ENCODE peak calls at places on chromosome 1, in eight cellular contexts. One of them, this sample, is unnamed.

GRCh38 chr1:11787251-11787803 is 18.4 kb downstream of the MTHFR start:
- DNase-seq in posterior vena cava: no peak
- DNase-seq in retinal pigment epithelial cell: no peak
- DNase-seq in NCI-H2171 treated with DMSO at 0.1 percent for 48 hours: no peak
- DNase-seq in activated naive CD8-positive, alpha-beta T cell treated with anti-CD3 and anti-CD28 coated beads, Interleukin-2, amount 50 U/mL, for 24 hours: no peak
- DNase-seq in NCI-H1694: no peak
- DNase-seq in M059J: peak
- DNase-seq in NB4: no peak
- DNase-seq in this sample: no peak

GRCh38 chr1:184212649-184213314 is 161.3 kb downstream of the TSEN15 start:
- DNase-seq in posterior vena cava: no peak
- DNase-seq in retinal pigment epithelial cell: peak
- DNase-seq in NCI-H2171 treated with DMSO at 0.1 percent for 48 hours: no peak
- DNase-seq in activated naive CD8-positive, alpha-beta T cell treated with anti-CD3 and anti-CD28 coated beads, Interleukin-2, amount 50 U/mL, for 24 hours: no peak
- DNase-seq in NCI-H1694: no peak
- DNase-seq in M059J: peak
- DNase-seq in NB4: peak
- DNase-seq in this sample: no peak

GRCh38 chr1:228963795-228964177 is 228.5 kb downstream of the RHOU start:
- DNase-seq in posterior vena cava: no peak
- DNase-seq in retinal pigment epithelial cell: no peak
- DNase-seq in NCI-H2171 treated with DMSO at 0.1 percent for 48 hours: no peak
- DNase-seq in activated naive CD8-positive, alpha-beta T cell treated with anti-CD3 and anti-CD28 coated beads, Interleukin-2, amount 50 U/mL, for 24 hours: no peak
- DNase-seq in NCI-H1694: no peak
- DNase-seq in M059J: no peak
- DNase-seq in NB4: no peak
- DNase-seq in this sample: no peak

GRCh38 chr1:11364170-11364569 is 91.2 kb downstream of the UBIAD1 start:
- DNase-seq in posterior vena cava: no peak
- DNase-seq in retinal pigment epithelial cell: no peak
- DNase-seq in NCI-H2171 treated with DMSO at 0.1 percent for 48 hours: peak
- DNase-seq in activated naive CD8-positive, alpha-beta T cell treated with anti-CD3 and anti-CD28 coated beads, Interleukin-2, amount 50 U/mL, for 24 hours: no peak
- DNase-seq in NCI-H1694: no peak
- DNase-seq in M059J: no peak
- DNase-seq in NB4: peak
- DNase-seq in this sample: no peak

GRCh38 chr1:241276391-241276790 is 80.6 kb downstream of the RGS7 start:
- DNase-seq in posterior vena cava: no peak
- DNase-seq in retinal pigment epithelial cell: no peak
- DNase-seq in NCI-H2171 treated with DMSO at 0.1 percent for 48 hours: no peak
- DNase-seq in activated naive CD8-positive, alpha-beta T cell treated with anti-CD3 and anti-CD28 coated beads, Interleukin-2, amount 50 U/mL, for 24 hours: no peak
- DNase-seq in NCI-H1694: no peak
- DNase-seq in M059J: peak
- DNase-seq in NB4: no peak
- DNase-seq in this sample: no peak

GRCh38 chr1:240234477-240235225 is 143.0 kb downstream of the FMN2 start:
- DNase-seq in posterior vena cava: no peak
- DNase-seq in retinal pigment epithelial cell: no peak
- DNase-seq in NCI-H2171 treated with DMSO at 0.1 percent for 48 hours: no peak
- DNase-seq in activated naive CD8-positive, alpha-beta T cell treated with anti-CD3 and anti-CD28 coated beads, Interleukin-2, amount 50 U/mL, for 24 hours: no peak
- DNase-seq in NCI-H1694: no peak
- DNase-seq in M059J: peak
- DNase-seq in NB4: no peak
- DNase-seq in this sample: no peak

GRCh38 chr1:25658791-25659431 is 42.3 kb downstream of the MAN1C1 start:
- DNase-seq in posterior vena cava: no peak
- DNase-seq in retinal pigment epithelial cell: no peak
- DNase-seq in NCI-H2171 treated with DMSO at 0.1 percent for 48 hours: no peak
- DNase-seq in activated naive CD8-positive, alpha-beta T cell treated with anti-CD3 and anti-CD28 coated beads, Interleukin-2, amount 50 U/mL, for 24 hours: no peak
- DNase-seq in NCI-H1694: no peak
- DNase-seq in M059J: no peak
- DNase-seq in NB4: no peak
- DNase-seq in this sample: no peak

GRCh38 chr1:91617242-91617837 is 116.7 kb downstream of the CDC7 start:
- DNase-seq in posterior vena cava: no peak
- DNase-seq in retinal pigment epithelial cell: no peak
- DNase-seq in NCI-H2171 treated with DMSO at 0.1 percent for 48 hours: peak
- DNase-seq in activated naive CD8-positive, alpha-beta T cell treated with anti-CD3 and anti-CD28 coated beads, Interleukin-2, amount 50 U/mL, for 24 hours: no peak
- DNase-seq in NCI-H1694: no peak
- DNase-seq in M059J: no peak
- DNase-seq in NB4: no peak
- DNase-seq in this sample: no peak